ENCODE peak calls at places on chromosome 5, in six cellular contexts. H is T-helper 2 cell treated with Interferon-gamma antibody and Interleukin-4, amounts not matched to agents 5 μg/mL and 100 μg/mL, for 36 hours; P is Jurkat, Clone E6-1; W is T-cell; U is brain microvascular endothelial cell; T is adrenal gland. I is an unnamed sample.

GRCh38 chr5:61232490-61232889 is 70.2 kb upstream of the SMIM15 start:
- DNase-seq in W (no peak), H (no peak), P (no peak), T (no peak), U (no peak), I (no peak)

GRCh38 chr5:95878417-95879323 is 56.1 kb upstream of the GLRX start:
- DNase-seq in P (no peak), W (no peak), T (no peak), H (no peak), U (no peak), I (no peak)

GRCh38 chr5:132791026-132791425 is 14.0 kb upstream of the SEPTIN8 start:
- DNase-seq in P (no peak), W (no peak), H (no peak), U (no peak), T (no peak), I (no peak)

GRCh38 chr5:39178856-39179255 is 40.5 kb downstream of the FYB1 start:
- DNase-seq in U (no peak), H (no peak), P (no peak), W (peak), T (no peak), I (no peak)

GRCh38 chr5:157487358-157487757 is 27.3 kb downstream of the NIPAL4 start:
- DNase-seq in T (no peak), P (no peak), H (no peak), U (no peak), W (no peak), I (no peak)

GRCh38 chr5:128782446-128782845 is 182.8 kb upstream of the SLC27A6 start:
- DNase-seq in P (no peak), U (peak), H (no peak), W (no peak), T (peak), I (no peak)

GRCh38 chr5:120055858-120056257 is 408.2 kb upstream of the PRR16 start:
- DNase-seq in T (peak), H (no peak), P (peak), W (no peak), U (peak), I (no peak)

GRCh38 chr5:125497651-125498050 is 751.2 kb upstream of the ZNF608 start:
- DNase-seq in P (no peak), W (no peak), T (no peak), H (no peak), U (no peak), I (no peak)

GRCh38 chr5:78758169-78758839 is 109.7 kb upstream of the LHFPL2 start:
- DNase-seq in W (no peak), U (no peak), H (peak), P (no peak), T (no peak), I (no peak)

GRCh38 chr5:141934099-141934844 is 10.6 kb downstream of the DELE1 start:
- DNase-seq in T (no peak), P (no peak), H (no peak), U (no peak), W (no peak), I (no peak)

GRCh38 chr5:168047669-168048111 is 243.8 kb upstream of the WWC1 start:
- DNase-seq in H (no peak), P (no peak), W (no peak), T (no peak), U (no peak), I (no peak)

GRCh38 chr5:94268226-94268625 is 350.2 kb downstream of the KIAA0825 start:
- DNase-seq in T (no peak), H (no peak), W (no peak), U (no peak), P (peak), I (peak)

GRCh38 chr5:18465833-18466681 is 831.8 kb downstream of the TAF11L14 start:
- DNase-seq in P (peak), U (peak), T (peak), H (peak), W (no peak), I (peak)

GRCh38 chr5:147666419-147666818 is 116.1 kb downstream of the JAKMIP2 start:
- DNase-seq in T (no peak), P (no peak), H (no peak), U (no peak), W (no peak), I (no peak)

GRCh38 chr5:177471610-177472356 is 1.7 kb downstream of the DBN1 start:
- DNase-seq in H (no peak), W (peak), T (no peak), P (no peak), U (peak), I (no peak)

GRCh38 chr5:141100243-141100805 is at the start of gene PCDHB3:
- DNase-seq in U (no peak), W (no peak), H (no peak), T (no peak), P (no peak), I (peak)

GRCh38 chr5:113187879-113188278 is 211.3 kb downstream of the DCP2 start:
- DNase-seq in T (no peak), H (no peak), P (no peak), U (no peak), W (no peak), I (no peak)

GRCh38 chr5:132771559-132771998 is 5.5 kb downstream of the SEPTIN8 start:
- DNase-seq in U (peak), P (no peak), W (no peak), H (no peak), T (peak), I (no peak)

GRCh38 chr5:119864286-119864685 is 234.9 kb downstream of the FAM170A start:
- DNase-seq in W (no peak), T (no peak), P (no peak), H (no peak), U (no peak), I (no peak)

GRCh38 chr5:163347671-163348070 is 89.7 kb upstream of the CCNG1 start:
- DNase-seq in W (peak), H (peak), P (peak), T (peak), U (peak), I (peak)

GRCh38 chr5:82538339-82539034 is 260.3 kb upstream of the RPS23 start:
- DNase-seq in H (no peak), P (no peak), T (no peak), W (no peak), U (no peak), I (no peak)

GRCh38 chr5:150409638-150410523 is 2.8 kb downstream of the CD74 start:
- DNase-seq in P (peak), H (peak), U (peak), T (peak), W (no peak), I (peak)

GRCh38 chr5:40437452-40437861 is 242.3 kb upstream of the PTGER4 start:
- DNase-seq in T (no peak), W (no peak), H (peak), U (peak), P (no peak), I (no peak)

GRCh38 chr5:14405706-14406553 is 175.7 kb upstream of the OTULINL start:
- DNase-seq in P (no peak), T (no peak), U (no peak), H (no peak), W (no peak), I (no peak)

GRCh38 chr5:95572016-95572415 is 17.1 kb downstream of the ARSK start:
- DNase-seq in H (no peak), P (no peak), U (no peak), W (no peak), T (no peak), I (no peak)

GRCh38 chr5:68353624-68354023 is 138.1 kb downstream of the PIK3R1 start:
- DNase-seq in W (no peak), P (no peak), H (no peak), U (peak), T (no peak), I (no peak)

GRCh38 chr5:123147741-123148140 is 58.7 kb downstream of the PRDM6 start:
- DNase-seq in U (no peak), W (no peak), P (no peak), H (no peak), T (no peak), I (no peak)

GRCh38 chr5:81778642-81779041 is 27.7 kb upstream of the SSBP2 start:
- DNase-seq in P (no peak), U (no peak), T (peak), H (no peak), W (no peak), I (peak)